ENCODE peak calls at places on chromosomes 4 and X, in seven cellular contexts. One of them, this sample, is unnamed.

GRCh38 chr4:89860971-89861370 is 24.0 kb upstream of the SNCA start:
- DNase-seq in naive thymus-derived CD8-positive, alpha-beta T cell: no peak
- DNase-seq in M059J: no peak
- DNase-seq in endothelial cell: no peak
- DNase-seq in amniotic epithelial cell: no peak
- DNase-seq in WTC11: no peak
- DNase-seq in CD4-positive, alpha-beta T cell: no peak
- DNase-seq in this sample: no peak

GRCh38 chr4:61511716-61512488 is 311.8 kb downstream of the ADGRL3 start:
- DNase-seq in M059J: peak
- DNase-seq in WTC11: no peak
- DNase-seq in CD4-positive, alpha-beta T cell: no peak
- DNase-seq in endothelial cell: no peak
- DNase-seq in naive thymus-derived CD8-positive, alpha-beta T cell: no peak
- DNase-seq in amniotic epithelial cell: peak
- DNase-seq in this sample: no peak

GRCh38 chrX:15451913-15452312 is 41.2 kb downstream of the PIR start:
- DNase-seq in endothelial cell: no peak
- DNase-seq in naive thymus-derived CD8-positive, alpha-beta T cell: no peak
- DNase-seq in M059J: no peak
- DNase-seq in CD4-positive, alpha-beta T cell: no peak
- DNase-seq in amniotic epithelial cell: peak
- DNase-seq in WTC11: no peak
- DNase-seq in this sample: no peak

GRCh38 chr4:145722561-145722960 is 42.6 kb downstream of the C4orf51 start:
- DNase-seq in M059J: peak
- DNase-seq in endothelial cell: no peak
- DNase-seq in naive thymus-derived CD8-positive, alpha-beta T cell: no peak
- DNase-seq in CD4-positive, alpha-beta T cell: no peak
- DNase-seq in amniotic epithelial cell: no peak
- DNase-seq in WTC11: no peak
- DNase-seq in this sample: no peak

GRCh38 chr4:165464813-165465381 is 86.1 kb downstream of the CPE start:
- DNase-seq in endothelial cell: no peak
- DNase-seq in naive thymus-derived CD8-positive, alpha-beta T cell: no peak
- DNase-seq in M059J: peak
- DNase-seq in CD4-positive, alpha-beta T cell: no peak
- DNase-seq in amniotic epithelial cell: peak
- DNase-seq in WTC11: no peak
- DNase-seq in this sample: no peak

GRCh38 chr4:83392562-83392961 is 57.9 kb upstream of the HPSE start:
- DNase-seq in WTC11: no peak
- DNase-seq in amniotic epithelial cell: no peak
- DNase-seq in M059J: peak
- DNase-seq in endothelial cell: no peak
- DNase-seq in naive thymus-derived CD8-positive, alpha-beta T cell: no peak
- DNase-seq in CD4-positive, alpha-beta T cell: no peak
- DNase-seq in this sample: no peak

GRCh38 chr4:1655676-1656075 is 28.4 kb downstream of the FAM53A start:
- DNase-seq in amniotic epithelial cell: no peak
- DNase-seq in M059J: no peak
- DNase-seq in naive thymus-derived CD8-positive, alpha-beta T cell: no peak
- DNase-seq in CD4-positive, alpha-beta T cell: no peak
- DNase-seq in WTC11: no peak
- DNase-seq in endothelial cell: no peak
- DNase-seq in this sample: no peak

GRCh38 chr4:76718021-76718420 is 179.9 kb downstream of the SOWAHB start:
- DNase-seq in endothelial cell: no peak
- DNase-seq in amniotic epithelial cell: no peak
- DNase-seq in CD4-positive, alpha-beta T cell: no peak
- DNase-seq in M059J: no peak
- DNase-seq in naive thymus-derived CD8-positive, alpha-beta T cell: no peak
- DNase-seq in WTC11: no peak
- DNase-seq in this sample: no peak

GRCh38 chrX:150547511-150548115 is 20.8 kb upstream of the MTM1 start:
- DNase-seq in amniotic epithelial cell: peak
- DNase-seq in naive thymus-derived CD8-positive, alpha-beta T cell: no peak
- DNase-seq in CD4-positive, alpha-beta T cell: no peak
- DNase-seq in M059J: peak
- DNase-seq in WTC11: peak
- DNase-seq in endothelial cell: peak
- DNase-seq in this sample: no peak

GRCh38 chr4:74364649-74365491 is at the start of gene EREG:
- DNase-seq in endothelial cell: peak
- DNase-seq in WTC11: peak
- DNase-seq in CD4-positive, alpha-beta T cell: no peak
- DNase-seq in naive thymus-derived CD8-positive, alpha-beta T cell: no peak
- DNase-seq in amniotic epithelial cell: no peak
- DNase-seq in M059J: peak
- DNase-seq in this sample: no peak

GRCh38 chrX:118360429-118361125 is 14.7 kb downstream of the WDR44 start:
- DNase-seq in naive thymus-derived CD8-positive, alpha-beta T cell: no peak
- DNase-seq in WTC11: no peak
- DNase-seq in amniotic epithelial cell: peak
- DNase-seq in M059J: peak
- DNase-seq in endothelial cell: no peak
- DNase-seq in CD4-positive, alpha-beta T cell: no peak
- DNase-seq in this sample: no peak

GRCh38 chr4:108972613-108973283 is 209.9 kb upstream of the ETNPPL start:
- DNase-seq in naive thymus-derived CD8-positive, alpha-beta T cell: no peak
- DNase-seq in endothelial cell: no peak
- DNase-seq in M059J: no peak
- DNase-seq in CD4-positive, alpha-beta T cell: no peak
- DNase-seq in amniotic epithelial cell: no peak
- DNase-seq in WTC11: no peak
- DNase-seq in this sample: no peak

GRCh38 chr4:121457278-121457875 is 76.6 kb upstream of the QRFPR start:
- DNase-seq in WTC11: no peak
- DNase-seq in M059J: no peak
- DNase-seq in amniotic epithelial cell: no peak
- DNase-seq in endothelial cell: no peak
- DNase-seq in CD4-positive, alpha-beta T cell: no peak
- DNase-seq in naive thymus-derived CD8-positive, alpha-beta T cell: no peak
- DNase-seq in this sample: no peak

GRCh38 chrX:138001219-138001618 is 435.3 kb downstream of the ZIC3 start:
- DNase-seq in endothelial cell: no peak
- DNase-seq in WTC11: no peak
- DNase-seq in CD4-positive, alpha-beta T cell: no peak
- DNase-seq in M059J: no peak
- DNase-seq in amniotic epithelial cell: no peak
- DNase-seq in naive thymus-derived CD8-positive, alpha-beta T cell: no peak
- DNase-seq in this sample: no peak

GRCh38 chrX:23784487-23785301 is 1.7 kb downstream of the SAT1 start:
- DNase-seq in WTC11: no peak
- DNase-seq in M059J: peak
- DNase-seq in endothelial cell: no peak
- DNase-seq in amniotic epithelial cell: peak
- DNase-seq in naive thymus-derived CD8-positive, alpha-beta T cell: no peak
- DNase-seq in CD4-positive, alpha-beta T cell: no peak
- DNase-seq in this sample: no peak

GRCh38 chr4:106264331-106264728 is 51.7 kb downstream of the TBCK start:
- DNase-seq in amniotic epithelial cell: peak
- DNase-seq in M059J: peak
- DNase-seq in WTC11: no peak
- DNase-seq in CD4-positive, alpha-beta T cell: no peak
- DNase-seq in naive thymus-derived CD8-positive, alpha-beta T cell: no peak
- DNase-seq in endothelial cell: no peak
- DNase-seq in this sample: no peak

GRCh38 chr4:186144596-186145569 is 40.4 kb downstream of the FAM149A start:
- DNase-seq in M059J: peak
- DNase-seq in CD4-positive, alpha-beta T cell: no peak
- DNase-seq in amniotic epithelial cell: peak
- DNase-seq in endothelial cell: peak
- DNase-seq in WTC11: peak
- DNase-seq in naive thymus-derived CD8-positive, alpha-beta T cell: no peak
- DNase-seq in this sample: no peak

GRCh38 chr4:122643257-122643656 is 22.4 kb upstream of the IL21 start:
- DNase-seq in amniotic epithelial cell: no peak
- DNase-seq in CD4-positive, alpha-beta T cell: no peak
- DNase-seq in endothelial cell: no peak
- DNase-seq in WTC11: no peak
- DNase-seq in naive thymus-derived CD8-positive, alpha-beta T cell: no peak
- DNase-seq in M059J: no peak
- DNase-seq in this sample: no peak

GRCh38 chrX:146707781-146708180 is 101.8 kb upstream of the CXorf51B start:
- DNase-seq in CD4-positive, alpha-beta T cell: no peak
- DNase-seq in naive thymus-derived CD8-positive, alpha-beta T cell: no peak
- DNase-seq in endothelial cell: no peak
- DNase-seq in WTC11: no peak
- DNase-seq in amniotic epithelial cell: no peak
- DNase-seq in M059J: no peak
- DNase-seq in this sample: no peak

GRCh38 chr4:19693949-19694597 is 557.6 kb upstream of the SLIT2 start:
- DNase-seq in endothelial cell: peak
- DNase-seq in amniotic epithelial cell: peak
- DNase-seq in naive thymus-derived CD8-positive, alpha-beta T cell: no peak
- DNase-seq in WTC11: no peak
- DNase-seq in CD4-positive, alpha-beta T cell: no peak
- DNase-seq in M059J: peak
- DNase-seq in this sample: no peak

GRCh38 chr4:8657381-8657776 is 64.8 kb downstream of the CPZ start:
- DNase-seq in amniotic epithelial cell: no peak
- DNase-seq in CD4-positive, alpha-beta T cell: no peak
- DNase-seq in naive thymus-derived CD8-positive, alpha-beta T cell: no peak
- DNase-seq in WTC11: no peak
- DNase-seq in endothelial cell: no peak
- DNase-seq in M059J: no peak
- DNase-seq in this sample: no peak

GRCh38 chr4:77453911-77454310 is 151.7 kb upstream of the CXCL13 start:
- DNase-seq in naive thymus-derived CD8-positive, alpha-beta T cell: no peak
- DNase-seq in CD4-positive, alpha-beta T cell: no peak
- DNase-seq in amniotic epithelial cell: no peak
- DNase-seq in WTC11: no peak
- DNase-seq in endothelial cell: no peak
- DNase-seq in M059J: no peak
- DNase-seq in this sample: no peak

GRCh38 chrX:68865300-68865699 is 36.5 kb downstream of the EFNB1 start:
- DNase-seq in M059J: no peak
- DNase-seq in WTC11: no peak
- DNase-seq in amniotic epithelial cell: no peak
- DNase-seq in CD4-positive, alpha-beta T cell: no peak
- DNase-seq in endothelial cell: no peak
- DNase-seq in naive thymus-derived CD8-positive, alpha-beta T cell: no peak
- DNase-seq in this sample: no peak

GRCh38 chr4:114015444-114015899 is 36.0 kb upstream of the ARSJ start:
- DNase-seq in CD4-positive, alpha-beta T cell: no peak
- DNase-seq in amniotic epithelial cell: peak
- DNase-seq in naive thymus-derived CD8-positive, alpha-beta T cell: no peak
- DNase-seq in WTC11: no peak
- DNase-seq in endothelial cell: no peak
- DNase-seq in M059J: peak
- DNase-seq in this sample: no peak

GRCh38 chr4:98557497-98557896 is 100.9 kb downstream of the TSPAN5 start:
- DNase-seq in amniotic epithelial cell: peak
- DNase-seq in endothelial cell: no peak
- DNase-seq in CD4-positive, alpha-beta T cell: no peak
- DNase-seq in M059J: peak
- DNase-seq in naive thymus-derived CD8-positive, alpha-beta T cell: no peak
- DNase-seq in WTC11: no peak
- DNase-seq in this sample: no peak

GRCh38 chrX:120791013-120791643 is 84.5 kb downstream of the CT47B1 start:
- DNase-seq in CD4-positive, alpha-beta T cell: no peak
- DNase-seq in M059J: peak
- DNase-seq in naive thymus-derived CD8-positive, alpha-beta T cell: no peak
- DNase-seq in WTC11: no peak
- DNase-seq in amniotic epithelial cell: peak
- DNase-seq in endothelial cell: no peak
- DNase-seq in this sample: no peak

GRCh38 chr4:66575024-66575696 is 904.9 kb upstream of the EPHA5 start:
- DNase-seq in naive thymus-derived CD8-positive, alpha-beta T cell: no peak
- DNase-seq in CD4-positive, alpha-beta T cell: no peak
- DNase-seq in endothelial cell: no peak
- DNase-seq in amniotic epithelial cell: peak
- DNase-seq in WTC11: no peak
- DNase-seq in M059J: peak
- DNase-seq in this sample: no peak